ENCODE peak calls at places on chromosomes 13 and 19, in nine cellular contexts. L, J, E, U, N, Q, D, B and O are unnamed samples.

GRCh38 chr19:30320466-30320865 is 51.7 kb upstream of the ZNF536 start:
- DNase-seq in L (no peak), J (no peak), E (no peak), U (no peak), N (no peak), Q (no peak), D (no peak), B (no peak), O (no peak)

GRCh38 chr13:40368123-40368891 is 298.1 kb downstream of the FOXO1 start:
- DNase-seq in L (no peak), J (no peak), E (no peak), U (no peak), N (no peak), Q (no peak), D (no peak), B (no peak), O (no peak)

GRCh38 chr19:48405010-48405659 is 11.7 kb downstream of the GRIN2D start:
- DNase-seq in L (no peak), J (no peak), E (no peak), U (no peak), N (no peak), Q (no peak), D (no peak), B (no peak), O (no peak)

GRCh38 chr19:35458821-35459391 is 10.8 kb downstream of the FFAR2 start:
- DNase-seq in L (no peak), J (peak; percentile 54), E (peak; percentile 57), U (no peak), N (no peak), Q (no peak), D (no peak), B (no peak), O (no peak)

GRCh38 chr19:6126335-6126974 is 9.0 kb upstream of the ACSBG2 start:
- DNase-seq in L (no peak), J (no peak), E (no peak), U (peak; percentile 76), N (no peak), Q (peak; percentile 69), D (peak; percentile 70), B (peak; percentile 43), O (no peak)

GRCh38 chr19:11058246-11059030 is 30.8 kb upstream of the LDLR start:
- DNase-seq in L (no peak), J (no peak), E (no peak), U (no peak), N (no peak), Q (no peak), D (no peak), B (no peak), O (no peak)

GRCh38 chr13:98918771-98919170 is 59.1 kb downstream of the DOCK9 start:
- DNase-seq in L (no peak), J (no peak), E (no peak), U (no peak), N (no peak), Q (no peak), D (no peak), B (no peak), O (no peak)

GRCh38 chr13:25352806-25353205 is 19.0 kb upstream of the ATP8A2 start:
- DNase-seq in L (no peak), J (no peak), E (no peak), U (no peak), N (no peak), Q (no peak), D (no peak), B (no peak), O (no peak)

GRCh38 chr19:3163230-3163886 is 15.2 kb upstream of the S1PR4 start:
- DNase-seq in L (peak; percentile 54), J (peak; percentile 75), E (peak; percentile 13), U (no peak), N (no peak), Q (peak; percentile 58), D (peak; percentile 47), B (peak; percentile 96), O (peak; percentile 44)

GRCh38 chr13:101942535-101943157 is 459.2 kb downstream of the FGF14 start:
- DNase-seq in L (no peak), J (no peak), E (no peak), U (no peak), N (no peak), Q (no peak), D (peak; percentile 24), B (no peak), O (no peak)

GRCh38 chr19:1389033-1389940 is 5.6 kb downstream of the NDUFS7 start:
- DNase-seq in L (no peak), J (no peak), E (no peak), U (no peak), N (no peak), Q (no peak), D (no peak), B (no peak), O (no peak)

GRCh38 chr13:64767054-64767453 is 2463.1 kb downstream of the PCDH9 start:
- DNase-seq in L (no peak), J (no peak), E (no peak), U (no peak), N (no peak), Q (no peak), D (no peak), B (no peak), O (no peak)

GRCh38 chr19:13215572-13216380 is 65.6 kb downstream of the IER2 start:
- DNase-seq in L (no peak), J (no peak), E (no peak), U (no peak), N (no peak), Q (no peak), D (no peak), B (no peak), O (peak; percentile 21)

GRCh38 chr19:805161-805561 is 7.9 kb downstream of the PTBP1 start:
- DNase-seq in L (no peak), J (no peak), E (no peak), U (no peak), N (no peak), Q (no peak), D (no peak), B (peak; percentile 19), O (no peak)

GRCh38 chr19:43532571-43532961 is 422 bp upstream of the ZNF575 start:
- DNase-seq in L (no peak), J (no peak), E (no peak), U (no peak), N (no peak), Q (no peak), D (peak; percentile 78), B (no peak), O (no peak)

GRCh38 chr19:50793558-50794065 is 3.4 kb downstream of the ACP4 start:
- DNase-seq in L (no peak), J (no peak), E (no peak), U (no peak), N (no peak), Q (no peak), D (no peak), B (no peak), O (no peak)

GRCh38 chr13:54033323-54033861 is 1004.8 kb downstream of the OLFM4 start:
- DNase-seq in L (no peak), J (no peak), E (no peak), U (no peak), N (no peak), Q (no peak), D (no peak), B (no peak), O (no peak)

GRCh38 chr19:5667751-5668271 is 12.5 kb downstream of the MICOS13 start:
- DNase-seq in L (no peak), J (no peak), E (peak; percentile 35), U (no peak), N (no peak), Q (no peak), D (no peak), B (peak; percentile 77), O (no peak)

GRCh38 chr13:98794498-98794897 is 42.0 kb upstream of the SLC15A1 start:
- DNase-seq in L (no peak), J (no peak), E (no peak), U (no peak), N (no peak), Q (no peak), D (no peak), B (no peak), O (no peak)

GRCh38 chr19:2041686-2042484 is 9.2 kb downstream of the MKNK2 start:
- DNase-seq in L (peak; percentile 98), J (peak; percentile 99), E (peak; percentile 76), U (peak; percentile 84), N (no peak), Q (peak; percentile 90), D (peak; percentile 95), B (peak; percentile 100), O (peak; percentile 99)

GRCh38 chr19:13841339-13842293 is 35.3 kb upstream of the NANOS3 start:
- DNase-seq in L (no peak), J (peak; percentile 60), E (no peak), U (no peak), N (no peak), Q (no peak), D (peak; percentile 43), B (no peak), O (no peak)

GRCh38 chr19:48859711-48860572 is 8.5 kb downstream of the PLEKHA4 start:
- DNase-seq in L (no peak), J (no peak), E (no peak), U (no peak), N (no peak), Q (no peak), D (no peak), B (peak; percentile 84), O (no peak)

GRCh38 chr19:42276284-42276683 is 7.2 kb downstream of the CIC start:
- DNase-seq in L (no peak), J (no peak), E (no peak), U (no peak), N (no peak), Q (no peak), D (no peak), B (no peak), O (no peak)

GRCh38 chr19:30222428-30222873 is 149.7 kb upstream of the ZNF536 start:
- DNase-seq in L (no peak), J (no peak), E (no peak), U (no peak), N (no peak), Q (no peak), D (no peak), B (peak; percentile 87), O (no peak)

GRCh38 chr13:109389456-109389855 is 396.9 kb downstream of the IRS2 start:
- DNase-seq in L (no peak), J (no peak), E (peak; percentile 92), U (no peak), N (no peak), Q (no peak), D (no peak), B (no peak), O (no peak)